ENCODE peak calls at places on chromosomes 6 and 20, in four cellular contexts. A is K562, K is HepG2, O is WTC11. C is an unnamed sample.

GRCh38 chr6:134640975-134641429 is 308.9 kb downstream of the ALDH8A1 start:
- DNase-seq in A (peak), K (peak), O (peak), C (peak)

GRCh38 chr6:34189806-34190503 is 44.1 kb upstream of the GRM4 start:
- DNase-seq in A (peak), K (peak), O (no peak), C (no peak)

GRCh38 chr6:89411019-89411268 is 1.1 kb downstream of the RRAGD start:
- DNase-seq in A (no peak), K (no peak), O (no peak), C (no peak)

GRCh38 chr6:148999921-149000589 is 253.2 kb downstream of the UST start:
- DNase-seq in A (no peak), K (no peak), O (no peak), C (no peak)

GRCh38 chr6:8657522-8657921 is 222.2 kb upstream of the SLC35B3 start:
- DNase-seq in A (no peak), K (no peak), O (no peak), C (no peak)

GRCh38 chr6:7996538-7997225 is 67.5 kb downstream of the BLOC1S5 start:
- DNase-seq in A (no peak), K (peak), O (no peak), C (no peak)

GRCh38 chr20:17878069-17878911 is 90.3 kb downstream of the SNX5 start:
- DNase-seq in A (no peak), K (no peak), O (no peak), C (no peak)

GRCh38 chr20:4711511-4711910 is 10.2 kb upstream of the PRND start:
- DNase-seq in A (no peak), K (no peak), O (no peak), C (no peak)

GRCh38 chr6:53647437-53648094 is 18.0 kb downstream of the KLHL31 start:
- DNase-seq in A (no peak), K (no peak), O (no peak), C (no peak)

GRCh38 chr6:12458558-12458957 is 168.4 kb downstream of the EDN1 start:
- DNase-seq in A (no peak), K (no peak), O (no peak), C (no peak)

GRCh38 chr6:116370328-116370716 is 425 bp upstream of the DSE start:
- DNase-seq in A (no peak), K (no peak), O (no peak), C (peak)

GRCh38 chr6:10478187-10479040 is 42.7 kb upstream of the GCNT2 start:
- DNase-seq in A (peak), K (peak), O (no peak), C (peak)

GRCh38 chr20:2946988-2947961 is 74.0 kb downstream of the PTPRA start:
- DNase-seq in A (peak), K (peak), O (no peak), C (peak)

GRCh38 chr6:617485-618100 is 39.3 kb downstream of the HUS1B start:
- DNase-seq in A (no peak), K (no peak), O (peak), C (no peak)

GRCh38 chr20:46361386-46361785 is 45.0 kb downstream of the ELMO2 start:
- DNase-seq in A (no peak), K (no peak), O (no peak), C (no peak)

GRCh38 chr6:160088069-160088773 is 33.4 kb upstream of the SLC22A1 start:
- DNase-seq in A (peak), K (peak), O (peak), C (peak)

GRCh38 chr6:156685823-156686428 is 91.3 kb upstream of the ARID1B start:
- DNase-seq in A (no peak), K (no peak), O (no peak), C (no peak)

GRCh38 chr20:61656198-61656597 is 404.1 kb downstream of the CDH4 start:
- DNase-seq in A (no peak), K (no peak), O (no peak), C (no peak)

GRCh38 chr6:150169609-150170008 is 26.8 kb downstream of the PPP1R14C start:
- DNase-seq in A (no peak), K (no peak), O (no peak), C (no peak)

GRCh38 chr6:7417684-7418083 is 28.1 kb downstream of the RIOK1 start:
- DNase-seq in A (no peak), K (no peak), O (no peak), C (peak)

GRCh38 chr20:14580426-14581074 is 243.1 kb upstream of the FLRT3 start:
- DNase-seq in A (no peak), K (no peak), O (no peak), C (no peak)

GRCh38 chr6:52596371-52597028 is 19.6 kb upstream of the TRAM2 start:
- DNase-seq in A (no peak), K (peak), O (no peak), C (no peak)

GRCh38 chr6:30075987-30076311 is 380 bp upstream of the RNF39 start:
- DNase-seq in A (no peak), K (no peak), O (no peak), C (no peak)

GRCh38 chr6:161498359-161498758 is 224.5 kb upstream of the AGPAT4 start:
- DNase-seq in A (peak), K (peak), O (peak), C (peak)

GRCh38 chr20:17825949-17826843 is 126.4 kb downstream of the BANF2 start:
- DNase-seq in A (no peak), K (peak), O (no peak), C (no peak)

GRCh38 chr6:56713285-56713684 is 70.6 kb upstream of the DST start:
- DNase-seq in A (no peak), K (peak), O (no peak), C (peak)

DNA sequence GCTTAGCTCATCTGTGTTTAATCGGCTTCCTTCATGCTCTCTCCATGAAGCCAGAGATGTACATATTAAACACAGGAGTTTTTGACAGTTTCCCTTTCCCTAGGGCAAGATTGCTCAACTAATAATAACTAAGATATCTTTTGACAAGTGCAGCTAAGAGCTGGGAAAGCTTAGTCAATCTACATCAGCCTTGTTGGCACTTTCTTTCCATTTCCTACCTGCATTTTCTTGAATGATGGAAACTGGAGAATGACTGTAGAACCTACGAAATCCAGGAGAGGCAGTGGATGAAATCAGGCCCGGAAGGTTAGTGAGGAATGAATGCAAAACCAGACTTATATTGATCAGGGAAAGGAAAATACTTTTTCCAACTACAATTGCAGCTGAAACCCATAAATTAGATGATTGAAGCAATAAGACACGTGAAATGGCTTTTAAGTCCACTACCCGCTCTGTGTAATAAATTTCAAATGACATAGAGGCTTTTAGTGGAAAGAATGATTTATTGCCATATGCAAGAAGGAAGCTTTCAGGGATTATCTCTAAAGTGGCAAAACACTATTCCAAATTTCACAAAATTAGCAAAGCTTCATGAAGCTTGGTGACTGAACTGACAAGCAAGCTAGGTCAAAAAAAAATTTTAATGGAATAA is 237.2 kb upstream of the ID4 start:
- DNase-seq in A (no peak), K (no peak), O (no peak), C (no peak)
- TF ChIP-seq NR3C1 in A (no peak), K (no peak), O (no peak), C (no peak)

GRCh38 chr6:129801909-129802308 is 59.2 kb downstream of the TMEM244 start:
- DNase-seq in A (no peak), K (no peak), O (no peak), C (no peak)
- TF ChIP-seq MAX in A (no peak), K (no peak), O (no peak), C (no peak)

GRCh38 chr20:60057866-60058807 is 99.9 kb downstream of the CDH26 start:
- DNase-seq in A (peak), K (no peak), O (peak), C (no peak)
- TF ChIP-seq NR3C1 in A (no peak), K (no peak), O (no peak), C (no peak)

GRCh38 chr6:101783287-101783686 is 389.8 kb downstream of the GRIK2 start:
- DNase-seq in A (no peak), K (no peak), O (no peak), C (no peak)
- TF ChIP-seq MAX in A (no peak), K (no peak), O (no peak), C (no peak)

C was measured in A549.